ENCODE peak calls at places on chromosome 10, in eight cellular contexts. O is heart left ventricle, W is HCT116, Z is gastrocnemius medialis, H is ovary, N is HepG2, V is spleen, K is stomach. I is an unnamed sample.

GRCh38 chr10:12656518-12657142 is 307.3 kb downstream of the CAMK1D start:
- DNase-seq in V (no peak), H (no peak), N (peak; percentile 37), K (no peak), W (peak; percentile 48), Z (no peak), O (no peak), I (no peak)

GRCh38 chr10:74934100-74934812 is 107.9 kb downstream of the KAT6B start:
- DNase-seq in Z (no peak), O (no peak), W (no peak), N (no peak), H (no peak), V (no peak), K (no peak), I (no peak)

GRCh38 chr10:14779053-14779649 is 4.5 kb upstream of the FAM107B start:
- DNase-seq in N (no peak), W (no peak), Z (no peak), V (no peak), H (no peak), K (no peak), O (no peak), I (no peak)

GRCh38 chr10:93462371-93462770 is 19.8 kb downstream of the MYOF start:
- DNase-seq in V (no peak), K (no peak), W (no peak), H (no peak), Z (no peak), O (no peak), N (no peak), I (no peak)

GRCh38 chr10:17682236-17682946 is 38.4 kb downstream of the STAM start:
- DNase-seq in H (no peak), Z (no peak), N (no peak), W (no peak), K (no peak), V (no peak), O (no peak), I (no peak)

GRCh38 chr10:33643042-33643441 is 308.6 kb upstream of the NRP1 start:
- DNase-seq in K (no peak), V (no peak), H (no peak), W (no peak), O (no peak), N (no peak), Z (no peak), I (no peak)

GRCh38 chr10:93991596-93992284 is 2.0 kb upstream of the PLCE1 start:
- DNase-seq in O (peak; percentile 66), W (peak; percentile 26), H (peak; percentile 35), N (peak; percentile 57), V (no peak), Z (peak; percentile 25), K (peak; percentile 51), I (no peak)

GRCh38 chr10:29555746-29556481 is 78.9 kb downstream of the SVIL start:
- DNase-seq in K (no peak), Z (no peak), W (no peak), H (no peak), V (no peak), N (no peak), O (no peak), I (no peak)

GRCh38 chr10:79377557-79378382 is 30.5 kb downstream of the PPIF start:
- DNase-seq in O (no peak), K (no peak), Z (no peak), V (peak; percentile 25), W (no peak), H (no peak), N (no peak), I (no peak)

GRCh38 chr10:128932071-128932820 is 534.8 kb upstream of the MGMT start:
- DNase-seq in W (no peak), Z (no peak), H (no peak), V (no peak), K (no peak), N (no peak), O (no peak), I (no peak)

GRCh38 chr10:85643839-85644525 is 722.6 kb downstream of the GRID1 start:
- DNase-seq in W (peak; percentile 86), Z (no peak), H (no peak), N (peak; percentile 29), K (no peak), V (no peak), O (no peak), I (no peak)

GRCh38 chr10:123642293-123642692 is 23.9 kb upstream of the GPR26 start:
- DNase-seq in V (no peak), H (no peak), N (no peak), W (no peak), O (no peak), Z (no peak), K (peak; percentile 7), I (no peak)

GRCh38 chr10:3400368-3400767 is 227.8 kb upstream of the PITRM1 start:
- DNase-seq in O (no peak), H (no peak), Z (no peak), V (no peak), N (no peak), K (no peak), W (no peak), I (no peak)

GRCh38 chr10:110206988-110207804 is at the start of gene MXI1:
- DNase-seq in Z (peak; percentile 46), W (peak; percentile 85), O (peak; percentile 86), K (peak; percentile 84), H (peak; percentile 74), N (peak; percentile 44), V (peak; percentile 91), I (peak; percentile 83)

GRCh38 chr10:44510716-44511115 is 125.8 kb upstream of the CXCL12 start:
- DNase-seq in H (no peak), K (no peak), Z (no peak), W (no peak), V (no peak), O (no peak), N (no peak), I (no peak)

GRCh38 chr10:92527716-92528115 is 46.2 kb downstream of the IDE start:
- DNase-seq in O (no peak), V (no peak), N (no peak), H (no peak), W (no peak), Z (no peak), K (no peak), I (no peak)

GRCh38 chr10:49277973-49278372 is 21.0 kb upstream of the C10orf71 start:
- DNase-seq in K (no peak), H (no peak), V (no peak), O (no peak), W (no peak), Z (no peak), N (no peak), I (no peak)

GRCh38 chr10:23530079-23530478 is 91.2 kb downstream of the OTUD1 start:
- DNase-seq in W (no peak), Z (no peak), H (no peak), V (no peak), N (no peak), K (no peak), O (no peak), I (no peak)

GRCh38 chr10:59904431-59905065 is 1.8 kb downstream of the CCDC6 start:
- DNase-seq in Z (no peak), K (no peak), W (no peak), H (no peak), O (no peak), N (no peak), V (no peak), I (no peak)

GRCh38 chr10:110411047-110411410 is 86.7 kb upstream of the DUSP5 start:
- DNase-seq in W (peak; percentile 78), K (no peak), N (no peak), Z (no peak), H (no peak), O (peak; percentile 61), V (no peak), I (no peak)

GRCh38 chr10:108982141-108982540 is 941.2 kb downstream of the XPNPEP1 start:
- DNase-seq in Z (no peak), V (no peak), N (no peak), O (no peak), K (no peak), H (no peak), W (no peak), I (no peak)

DNA sequence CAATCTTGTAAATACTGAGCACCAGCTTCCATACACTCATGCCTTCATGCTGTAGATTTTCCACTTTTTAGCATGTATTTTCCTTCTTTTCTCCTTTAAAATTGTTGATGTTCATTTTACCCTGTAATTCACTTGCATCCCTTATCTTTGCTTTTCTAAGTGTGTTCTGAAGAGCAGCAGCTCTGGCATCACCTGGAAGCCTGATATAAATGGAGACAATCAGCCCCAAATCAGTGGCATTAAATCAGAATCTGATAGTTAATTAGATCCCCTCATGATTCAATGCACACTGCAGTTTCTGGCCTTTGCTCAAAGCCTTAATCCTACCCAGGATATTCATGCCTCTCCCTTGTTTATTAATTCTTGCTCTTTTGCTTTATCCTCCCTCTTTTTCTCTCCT is 942.4 kb downstream of the XPNPEP1 start:
- DNase-seq in Z (no peak), O (no peak), H (no peak), V (no peak), W (no peak), K (no peak), N (no peak), I (no peak)
- H3K4me3 ChIP-seq in Z (no peak overlapping the region), O (no peak overlapping the region), H (no peak overlapping the region), V (no peak overlapping the region), W (no peak overlapping the region), K (no peak overlapping the region), N (no peak overlapping the region), I (no peak overlapping the region)

GRCh38 chr10:654647-654996 is 34.8 kb downstream of the DIP2C start:
- DNase-seq in K (no peak), O (no peak), W (no peak), V (no peak), N (no peak), Z (no peak), H (no peak), I (no peak)
- TF ChIP-seq POLR2A in K (no peak), O (no peak), W (no peak), V (no peak), N (no peak), Z (no peak), H (no peak), I (no peak)

GRCh38 chr10:72328045-72328828 is 26.5 kb downstream of the DNAJB12 start:
- DNase-seq in O (peak; percentile 84), V (no peak), Z (peak; percentile 71), N (peak; percentile 71), K (peak; percentile 85), H (peak; percentile 76), W (no peak), I (peak; percentile 95)
- H3K4me1 ChIP-seq in O (peaks cover 58% of the 10 kb centered on the region), V (peaks cover 98% of the 10 kb centered on the region), Z (peaks cover 64% of the 10 kb centered on the region), N (peaks cover 90% of the 10 kb centered on the region), K (peaks cover 72% of the 10 kb centered on the region), H (peaks cover 29% of the 10 kb centered on the region), W (peaks cover 70% of the 10 kb centered on the region), I (peaks cover 46% of the 10 kb centered on the region)

GRCh38 chr10:43421519-43421918 is 12.5 kb upstream of the HNRNPF start:
- DNase-seq in H (no peak), W (no peak), O (no peak), Z (no peak), V (no peak), N (no peak), K (no peak), I (no peak)

GRCh38 chr10:43417950-43418768 is 9.2 kb upstream of the HNRNPF start:
- DNase-seq in K (no peak), H (no peak), V (no peak), N (peak; percentile 92), Z (no peak), W (no peak), O (no peak), I (no peak)

GRCh38 chr10:43420369-43421200 is 11.6 kb upstream of the HNRNPF start:
- DNase-seq in V (peak; percentile 96), N (peak; percentile 96), Z (peak; percentile 87), H (peak; percentile 89), K (peak; percentile 83), O (peak; percentile 93), W (no peak), I (peak; percentile 88)

GRCh38 chr10:43421201-43421507 is 12.2 kb upstream of the HNRNPF start:
- DNase-seq in N (no peak), O (no peak), K (no peak), H (no peak), W (no peak), Z (no peak), V (no peak), I (no peak)

GRCh38 chr10:43419997-43420368 is 11.0 kb upstream of the HNRNPF start:
- DNase-seq in Z (no peak), K (no peak), W (no peak), V (no peak), O (no peak), H (no peak), N (no peak), I (no peak)
- H3K4me3 ChIP-seq in Z (peak overlapping the region; percentile 87), K (peak overlapping the region; percentile 61), W (peak overlapping the region; percentile 55), V (peak overlapping the region; percentile 56), O (peak overlapping the region; percentile 22), H (peak overlapping the region; percentile 69), N (peak overlapping the region; percentile 27), I (peak overlapping the region; percentile 61)

I was measured in right lobe of liver.